ENCODE peak calls at places on chromosomes 6 and 20, in four cellular contexts. B is fibroblast of lung, O is dorsolateral prefrontal cortex, F is astrocyte. H is an unnamed sample.

GRCh38 chr6:70094156-70094555 is 208.7 kb downstream of the COL9A1 start:
- DNase-seq in O (no peak), B (no peak), F (no peak), H (no peak)

GRCh38 chr6:42026540-42026939 is 23.8 kb upstream of the TAF8 start:
- DNase-seq in B (no peak), O (no peak), F (no peak), H (no peak)

GRCh38 chr6:24690561-24690960 is 23.7 kb downstream of the ACOT13 start:
- DNase-seq in F (no peak), B (no peak), O (no peak), H (no peak)

GRCh38 chr6:34391711-34392496 is 565 bp downstream of the NUDT3 start:
- DNase-seq in B (peak), O (peak), F (peak), H (peak)

GRCh38 chr6:13528232-13528631 is 40.8 kb upstream of the GFOD1 start:
- DNase-seq in O (no peak), B (no peak), F (no peak), H (no peak)

GRCh38 chr6:167893416-167893815 is 66.7 kb downstream of the AFDN start:
- DNase-seq in O (no peak), F (peak), B (peak), H (no peak)

GRCh38 chr20:34190679-34191090 is 50.5 kb upstream of the ASIP start:
- DNase-seq in B (peak), O (peak), F (peak), H (peak)

GRCh38 chr6:5751525-5752252 is 255.0 kb downstream of the NRN1 start:
- DNase-seq in F (peak), O (no peak), B (peak), H (no peak)

GRCh38 chr6:121482004-121482693 is 46.7 kb downstream of the GJA1 start:
- DNase-seq in B (peak), F (peak), O (no peak), H (no peak)

GRCh38 chr20:53808733-53809132 is 215.1 kb upstream of the ZNF217 start:
- DNase-seq in O (no peak), B (no peak), F (no peak), H (no peak)

GRCh38 chr6:55874309-55874708 is 1.1 kb downstream of the BMP5 start:
- DNase-seq in F (no peak), B (no peak), O (no peak), H (no peak)

GRCh38 chr6:33781105-33781975 is 7.6 kb downstream of the LEMD2 start:
- DNase-seq in O (no peak), F (peak), B (peak), H (no peak)

GRCh38 chr6:26065952-26066380 is 21.3 kb upstream of the HFE start:
- DNase-seq in F (peak), B (peak), O (no peak), H (no peak)

GRCh38 chr6:7183707-7184106 is 75.9 kb downstream of the RREB1 start:
- DNase-seq in F (no peak), B (no peak), O (no peak), H (no peak)

DNA sequence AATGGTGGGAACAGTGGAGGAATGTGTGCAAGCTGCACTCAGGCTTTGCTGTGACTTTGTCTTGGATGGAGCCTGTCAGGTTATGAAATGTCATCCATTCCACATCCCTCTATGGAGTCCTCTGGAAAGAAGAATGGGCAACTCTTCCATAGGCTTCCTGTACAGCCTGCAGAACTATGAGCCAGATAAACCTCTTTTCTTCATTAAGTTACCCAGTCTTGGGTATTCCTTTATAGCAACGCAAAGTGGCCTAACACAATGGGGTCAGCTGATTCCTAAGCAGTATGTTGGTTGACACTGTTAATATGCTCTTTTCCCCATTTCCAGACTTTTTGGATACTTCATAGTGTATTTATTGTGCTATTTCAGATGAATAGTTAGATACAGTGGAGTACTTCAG is 75.8 kb upstream of the IYD start:
- DNase-seq in F (no peak), O (no peak), B (no peak), H (no peak)
- H3K27ac ChIP-seq in F (no peak), O (no peak), B (no peak), H (no peak)

GRCh38 chr20:56393653-56394052 is 1.2 kb downstream of the CSTF1 start:
- DNase-seq in F (no peak), O (no peak), B (no peak), H (no peak)
- H3K27ac ChIP-seq in F (peak), O (no peak), B (peak), H (no peak)

GRCh38 chr6:74001091-74001490 is 305.1 kb downstream of the CD109 start:
- DNase-seq in O (no peak), F (no peak), B (no peak), H (no peak)

DNA sequence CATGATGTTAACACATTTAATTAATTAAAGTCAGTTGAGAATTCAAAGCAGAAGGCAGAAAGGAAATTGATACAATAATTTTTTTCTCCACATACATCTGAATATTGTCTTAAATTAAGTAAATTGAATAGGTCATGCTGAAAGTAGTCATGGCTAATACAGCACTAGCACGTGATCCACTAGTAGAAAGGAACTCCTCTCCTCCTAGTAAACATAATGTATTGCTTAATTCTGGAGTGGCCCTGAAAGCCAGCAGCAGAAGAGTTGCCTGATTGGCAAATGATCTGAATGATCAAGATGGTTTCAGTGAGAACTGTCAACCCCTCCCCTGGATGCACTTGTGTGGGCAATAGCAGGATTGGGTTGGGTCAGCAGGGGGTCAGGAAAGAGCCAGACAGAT is 304.6 kb downstream of the CD109 start:
- DNase-seq in O (no peak), F (no peak), B (no peak), H (no peak)
- H3K27ac ChIP-seq in O (no peak), F (no peak), B (no peak), H (no peak)

DNA sequence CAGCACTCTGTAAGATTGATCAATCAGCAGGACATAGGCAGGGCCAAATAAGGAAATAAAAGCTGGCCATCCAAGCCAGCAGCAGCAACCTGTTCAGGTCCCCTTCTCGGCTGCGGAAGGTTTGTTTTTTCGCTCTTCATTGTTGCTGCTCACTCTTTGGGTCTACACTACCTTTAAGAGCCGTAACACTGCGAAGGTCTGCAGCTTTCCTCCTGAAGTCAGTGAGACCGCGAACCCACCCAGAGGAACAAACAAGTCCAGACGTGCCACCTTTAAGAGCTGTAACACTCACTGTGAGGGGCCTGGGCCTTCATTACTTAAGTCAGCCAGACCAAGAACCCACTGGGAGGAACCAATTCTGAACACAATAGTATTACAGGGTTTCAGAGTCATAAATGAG is 223.2 kb upstream of the EXOC2 start:
- DNase-seq in B (no peak), F (no peak), O (no peak), H (no peak)
- H3K27ac ChIP-seq in B (no peak), F (no peak), O (no peak), H (no peak)

GRCh38 chr20:37343994-37344355 is 2.0 kb upstream of the SRC start:
- DNase-seq in B (no peak), F (no peak), O (no peak), H (no peak)
- H3K27ac ChIP-seq in B (no peak), F (no peak), O (no peak), H (no peak)

H was measured in substantia nigra.